ENCODE peak calls at places on chromosomes 6 and 20, in eight cellular contexts. Q, U, N, P, I, C, L and D are unnamed samples. For H3K36me3, the result is how much of the 10 kb centered on the place peaks cover.

GRCh38 chr6:151494235-151494950 is 576 bp downstream of the CCDC170 start:
- DNase-seq in Q (no peak), U (peak), N (peak), P (no peak), I (peak), C (peak), L (peak), D (no peak)

GRCh38 chr6:137736919-137737318 is 130.1 kb upstream of the TNFAIP3 start:
- DNase-seq in Q (no peak), U (no peak), N (no peak), P (no peak), I (no peak), C (no peak), L (no peak), D (no peak)

GRCh38 chr6:71229466-71229865 is 59.1 kb upstream of the OGFRL1 start:
- DNase-seq in Q (no peak), U (no peak), N (no peak), P (no peak), I (no peak), C (no peak), L (no peak), D (no peak)

GRCh38 chr6:167578371-167578901 is 248.3 kb upstream of the AFDN start:
- DNase-seq in Q (no peak), U (peak), N (no peak), P (no peak), I (no peak), C (no peak), L (no peak), D (no peak)

GRCh38 chr6:92361990-92362770 is 1057.2 kb downstream of the EPHA7 start:
- DNase-seq in Q (no peak), U (peak), N (no peak), P (no peak), I (no peak), C (no peak), L (no peak), D (no peak)

GRCh38 chr6:136184738-136185137 is 65.4 kb downstream of the MTFR2 start:
- DNase-seq in Q (no peak), U (no peak), N (no peak), P (no peak), I (no peak), C (no peak), L (no peak), D (no peak)

GRCh38 chr20:11352041-11352440 is 565.7 kb upstream of the BTBD3 start:
- DNase-seq in Q (no peak), U (no peak), N (no peak), P (no peak), I (no peak), C (no peak), L (no peak), D (no peak)

GRCh38 chr6:63819831-63820230 is 184.2 kb downstream of the PHF3 start:
- DNase-seq in Q (no peak), U (no peak), N (peak), P (no peak), I (no peak), C (no peak), L (no peak), D (no peak)

GRCh38 chr6:4088684-4089083 is 9.7 kb upstream of the FAM217A start:
- DNase-seq in Q (no peak), U (no peak), N (no peak), P (no peak), I (no peak), C (no peak), L (peak), D (no peak)

GRCh38 chr20:1427457-1428054 is 34.7 kb upstream of the FKBP1A start:
- DNase-seq in Q (no peak), U (no peak), N (peak), P (no peak), I (no peak), C (no peak), L (no peak), D (no peak)

GRCh38 chr6:36289281-36290018 is 19.6 kb downstream of the PNPLA1 start:
- DNase-seq in Q (peak), U (no peak), N (no peak), P (no peak), I (no peak), C (no peak), L (no peak), D (no peak)

GRCh38 chr20:10919549-10920140 is 245.8 kb upstream of the JAG1 start:
- DNase-seq in Q (no peak), U (no peak), N (peak), P (no peak), I (no peak), C (peak), L (no peak), D (no peak)

GRCh38 chr6:13378669-13379590 is 50.6 kb upstream of the TBC1D7 start:
- DNase-seq in Q (no peak), U (no peak), N (no peak), P (no peak), I (no peak), C (no peak), L (peak), D (no peak)

GRCh38 chr20:32263398-32263954 is 14.0 kb upstream of the KIF3B start:
- DNase-seq in Q (no peak), U (no peak), N (no peak), P (no peak), I (no peak), C (no peak), L (no peak), D (no peak)

GRCh38 chr6:109512271-109512817 is 29.3 kb upstream of the ZBTB24 start:
- DNase-seq in Q (no peak), U (no peak), N (no peak), P (no peak), I (no peak), C (no peak), L (no peak), D (no peak)

GRCh38 chr6:21767891-21768659 is 174.5 kb downstream of the SOX4 start:
- DNase-seq in Q (no peak), U (no peak), N (peak), P (no peak), I (no peak), C (no peak), L (no peak), D (no peak)

GRCh38 chr6:167799033-167799933 is 27.4 kb upstream of the AFDN start:
- DNase-seq in Q (no peak), U (peak), N (no peak), P (no peak), I (no peak), C (no peak), L (peak), D (no peak)

GRCh38 chr6:160035693-160036330 is 66.9 kb downstream of the IGF2R start:
- DNase-seq in Q (no peak), U (no peak), N (peak), P (no peak), I (no peak), C (no peak), L (no peak), D (no peak)

GRCh38 chr6:127110712-127111111 is 7.8 kb upstream of the RSPO3 start:
- DNase-seq in Q (no peak), U (no peak), N (no peak), P (no peak), I (no peak), C (no peak), L (no peak), D (no peak)

GRCh38 chr6:6645266-6645917 is 56.9 kb downstream of the LY86 start:
- DNase-seq in Q (no peak), U (no peak), N (no peak), P (no peak), I (no peak), C (no peak), L (no peak), D (no peak)

GRCh38 chr20:3828798-3829197 is 8.5 kb downstream of the AP5S1 start:
- DNase-seq in Q (no peak), U (no peak), N (no peak), P (no peak), I (no peak), C (no peak), L (no peak), D (no peak)

GRCh38 chr20:3821996-3822395 is 1.6 kb downstream of the AP5S1 start:
- DNase-seq in Q (no peak), U (no peak), N (no peak), P (no peak), I (no peak), C (no peak), L (no peak), D (no peak)

GRCh38 chr20:3823881-3824280 is 3.5 kb downstream of the AP5S1 start:
- DNase-seq in Q (no peak), U (no peak), N (no peak), P (no peak), I (no peak), C (no peak), L (no peak), D (no peak)

GRCh38 chr20:3825526-3825925 is 5.2 kb downstream of the AP5S1 start:
- DNase-seq in Q (no peak), U (no peak), N (no peak), P (no peak), I (no peak), C (no peak), L (no peak), D (no peak)

DNA sequence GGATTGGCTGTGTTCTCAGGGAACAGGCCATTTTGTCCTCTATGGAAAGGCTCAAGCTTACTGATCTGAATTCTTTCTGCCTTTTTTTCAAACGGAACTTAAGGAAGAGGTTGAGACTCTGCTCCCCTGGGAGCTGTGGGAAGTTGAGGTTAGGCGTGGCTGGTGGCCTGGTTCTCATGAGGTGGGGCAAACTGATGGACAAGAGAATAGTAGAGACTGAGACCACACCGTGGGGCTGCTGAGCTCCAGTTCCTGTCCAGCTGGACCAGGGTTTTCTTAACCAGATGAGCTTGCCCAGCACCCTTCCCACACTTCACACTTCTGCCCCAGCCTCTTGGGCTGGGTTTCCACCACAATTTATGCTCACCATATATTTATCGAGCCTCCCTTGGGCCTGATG is 6.1 kb downstream of the AP5S1 start:
- DNase-seq in Q (no peak), U (no peak), N (no peak), P (no peak), I (no peak), C (no peak), L (no peak), D (no peak)
- H3K36me3 ChIP-seq in Q (under half), U (under half), N (under half), P (under half), I (under half), C (under half), L (under half), D (under half)

GRCh38 chr20:34249291-34249690 is 8.1 kb downstream of the ASIP start:
- DNase-seq in Q (no peak), U (no peak), N (peak), P (no peak), I (no peak), C (peak), L (no peak), D (no peak)

GRCh38 chr20:34246126-34246626 is 5.0 kb downstream of the ASIP start:
- DNase-seq in Q (no peak), U (no peak), N (no peak), P (no peak), I (no peak), C (no peak), L (no peak), D (no peak)

GRCh38 chr20:34251619-34252018 is 10.4 kb downstream of the ASIP start:
- DNase-seq in Q (no peak), U (no peak), N (no peak), P (no peak), I (no peak), C (no peak), L (no peak), D (no peak)

GRCh38 chr20:34254979-34255378 is 13.8 kb downstream of the ASIP start:
- DNase-seq in Q (no peak), U (no peak), N (no peak), P (no peak), I (no peak), C (no peak), L (no peak), D (no peak)

DNA sequence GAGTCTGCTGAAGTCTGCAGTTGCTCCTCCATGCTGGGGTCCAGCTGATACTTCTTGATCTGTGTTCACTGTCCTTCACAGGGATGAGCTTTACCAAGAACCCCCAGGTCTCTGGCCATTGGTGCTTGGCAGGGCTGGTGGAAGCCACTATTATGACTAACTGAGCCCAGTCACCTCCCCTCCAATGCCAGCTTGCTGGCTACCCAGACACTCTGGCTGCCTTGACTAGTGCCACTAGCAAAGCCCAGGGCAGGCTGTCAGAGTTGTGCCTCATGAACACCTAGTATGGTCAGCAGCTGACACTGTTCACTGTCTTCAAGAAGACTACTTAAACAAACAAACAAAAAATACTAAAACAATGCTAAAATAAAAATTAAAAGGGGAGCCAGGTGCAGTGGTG is 8.8 kb downstream of the ASIP start:
- DNase-seq in Q (no peak), U (no peak), N (no peak), P (no peak), I (no peak), C (no peak), L (no peak), D (no peak)
- H3K27ac ChIP-seq in Q (no peak), U (no peak), N (no peak), P (no peak), I (no peak), C (no peak), L (no peak), D (no peak)

GRCh38 chr20:59437601-59438031 is 137.2 kb downstream of the EDN3 start:
- DNase-seq in Q (no peak), U (no peak), N (no peak), P (no peak), I (no peak), C (no peak), L (no peak), D (no peak)

GRCh38 chr20:59438201-59438600 is 137.8 kb downstream of the EDN3 start:
- DNase-seq in Q (no peak), U (no peak), N (no peak), P (no peak), I (no peak), C (no peak), L (no peak), D (no peak)

GRCh38 chr20:59441860-59442810 is 141.7 kb downstream of the EDN3 start:
- DNase-seq in Q (no peak), U (peak), N (no peak), P (no peak), I (no peak), C (no peak), L (peak), D (no peak)

GRCh38 chr20:59441306-59441705 is 140.9 kb downstream of the EDN3 start:
- DNase-seq in Q (no peak), U (no peak), N (no peak), P (no peak), I (no peak), C (no peak), L (no peak), D (no peak)

GRCh38 chr20:59439243-59439642 is 138.8 kb downstream of the EDN3 start:
- DNase-seq in Q (no peak), U (no peak), N (no peak), P (no peak), I (no peak), C (no peak), L (no peak), D (no peak)
- TF ChIP-seq CTCF in Q (no peak), U (no peak), N (no peak), P (no peak), I (no peak), C (no peak), L (no peak), D (no peak)

DNA sequence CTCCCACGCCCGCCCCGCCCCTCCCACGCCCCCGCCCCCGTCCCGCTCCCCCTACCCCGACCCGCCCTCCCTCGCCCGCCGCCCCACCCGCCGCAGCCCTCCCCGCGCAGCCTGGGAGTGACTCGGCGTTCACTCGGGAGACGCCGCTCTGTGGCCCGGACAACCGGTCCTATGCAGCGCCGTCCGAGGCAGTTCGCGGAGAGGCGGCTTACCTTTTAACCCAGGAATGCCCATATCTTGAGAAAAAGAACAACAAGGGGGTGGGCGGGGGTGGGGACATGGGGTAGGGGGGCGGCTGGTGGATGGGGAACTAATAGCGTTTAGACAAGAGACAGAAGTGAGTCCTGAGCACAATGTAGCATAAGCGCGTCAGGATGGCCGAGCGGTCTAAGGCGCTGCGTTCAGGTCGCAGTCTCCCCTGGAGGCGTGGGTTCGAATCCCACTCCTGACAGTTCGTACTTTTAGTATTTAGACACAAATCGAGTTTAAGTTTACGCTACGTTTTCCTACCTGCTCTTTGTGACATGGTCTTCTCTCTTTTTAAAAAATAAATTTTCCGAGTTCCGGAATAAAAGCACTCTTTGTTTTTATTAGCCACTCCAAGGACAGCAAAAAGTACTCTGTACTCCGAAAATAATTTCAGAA is 17.2 kb upstream of the HMGN4 start:
- DNase-seq in Q (peak), U (peak), N (peak), P (peak), I (peak), C (peak), L (peak), D (peak)
- H3K36me3 ChIP-seq in Q (under half), U (under half), N (under half), P (under half), I (under half), C (under half), L (under half), D (under half)